ENCODE peak calls at places on chromosome 7, in six cellular contexts. I is CD8-positive, alpha-beta memory T cell; O is heart right ventricle; R is fibroblast of lung; M is adrenal gland; G is HCT116. X is an unnamed sample. For H3K4me1 and H3K27me3, the result is how much of the 10 kb centered on the place peaks cover.

GRCh38 chr7:142379445-142379844 is 121.6 kb upstream of the PRSS58 start:
- DNase-seq in I (no peak), O (no peak), R (no peak), M (no peak), G (no peak), X (no peak)

GRCh38 chr7:63900394-63901203 is 98.0 kb upstream of the ZNF722 start:
- DNase-seq in I (peak), O (peak), R (no peak), M (peak), G (no peak), X (no peak)

GRCh38 chr7:152158801-152159587 is 133.5 kb downstream of the GALNT11 start:
- DNase-seq in I (no peak), O (no peak), R (no peak), M (no peak), G (no peak), X (no peak)

GRCh38 chr7:149690688-149691446 is 82.5 kb downstream of the ZNF467 start:
- DNase-seq in I (no peak), O (peak), R (peak), M (peak), G (peak), X (no peak)

GRCh38 chr7:145036592-145037386 is 200.9 kb upstream of the TPK1 start:
- DNase-seq in I (peak), O (peak), R (peak), M (peak), G (peak), X (no peak)

GRCh38 chr7:111173528-111173927 is 82.6 kb downstream of the LRRN3 start:
- DNase-seq in I (no peak), O (no peak), R (no peak), M (no peak), G (no peak), X (no peak)

GRCh38 chr7:24024689-24025088 is 259.3 kb upstream of the NPY start:
- DNase-seq in I (no peak), O (no peak), R (peak), M (no peak), G (no peak), X (no peak)

GRCh38 chr7:98993024-98993897 is 114.9 kb downstream of the TRRAP start:
- DNase-seq in I (no peak), O (no peak), R (no peak), M (no peak), G (no peak), X (no peak)

GRCh38 chr7:33809218-33809617 is 96.1 kb upstream of the BMPER start:
- DNase-seq in I (no peak), O (no peak), R (no peak), M (no peak), G (no peak), X (no peak)

GRCh38 chr7:1974714-1975113 is 258.0 kb downstream of the MAD1L1 start:
- DNase-seq in I (no peak), O (no peak), R (no peak), M (no peak), G (no peak), X (no peak)

GRCh38 chr7:120979765-120980499 is 8.6 kb upstream of the CPED1 start:
- DNase-seq in I (no peak), O (no peak), R (peak), M (no peak), G (no peak), X (no peak)

GRCh38 chr7:106175507-106175906 is 63.4 kb upstream of the SYPL1 start:
- DNase-seq in I (no peak), O (no peak), R (no peak), M (no peak), G (no peak), X (no peak)

GRCh38 chr7:50359995-50360925 is 55.7 kb downstream of the IKZF1 start:
- DNase-seq in I (peak), O (no peak), R (no peak), M (no peak), G (no peak), X (no peak)

GRCh38 chr7:43721193-43721806 is 8.0 kb downstream of the COA1 start:
- DNase-seq in I (peak), O (no peak), R (peak), M (no peak), G (no peak), X (no peak)

GRCh38 chr7:95342642-95343252 is 18.4 kb upstream of the PON1 start:
- DNase-seq in I (no peak), O (no peak), R (no peak), M (no peak), G (no peak), X (no peak)

GRCh38 chr7:115357213-115357999 is 435.5 kb downstream of the MDFIC start:
- DNase-seq in I (no peak), O (no peak), R (peak), M (no peak), G (no peak), X (no peak)

GRCh38 chr7:76506081-76506440 is 4.3 kb upstream of the UPK3B start:
- DNase-seq in I (no peak), O (no peak), R (no peak), M (no peak), G (no peak), X (peak)

GRCh38 chr7:3464900-3465622 is 164.0 kb downstream of the SDK1 start:
- DNase-seq in I (peak), O (no peak), R (no peak), M (no peak), G (no peak), X (no peak)

GRCh38 chr7:108079291-108080057 is 50.7 kb downstream of the LAMB4 start:
- DNase-seq in I (no peak), O (no peak), R (peak), M (no peak), G (no peak), X (peak)

GRCh38 chr7:131111081-131111576 is 216.5 kb upstream of the MKLN1 start:
- DNase-seq in I (peak), O (no peak), R (peak), M (no peak), G (no peak), X (no peak)

GRCh38 chr7:159027803-159028455 is 116.7 kb downstream of the VIPR2 start:
- DNase-seq in I (no peak), O (no peak), R (no peak), M (peak), G (no peak), X (peak)

GRCh38 chr7:101165958-101166602 is 711 bp upstream of the VGF start:
- DNase-seq in I (no peak), O (no peak), R (no peak), M (no peak), G (no peak), X (no peak)

GRCh38 chr7:151115121-151115835 is 29.0 kb downstream of the AGAP3 start:
- DNase-seq in I (peak), O (no peak), R (peak), M (no peak), G (no peak), X (no peak)

GRCh38 chr7:33196194-33196593 is 66.8 kb downstream of the BBS9 start:
- DNase-seq in I (no peak), O (no peak), R (peak), M (no peak), G (no peak), X (no peak)

GRCh38 chr7:44754802-44755697 is 6.4 kb downstream of the ZMIZ2 start:
- DNase-seq in I (no peak), O (no peak), R (no peak), M (no peak), G (no peak), X (no peak)

GRCh38 chr7:107948645-107949442 is 54.1 kb downstream of the LAMB1 start:
- DNase-seq in I (no peak), O (no peak), R (peak), M (peak), G (peak), X (no peak)

GRCh38 chr7:8931906-8932646 is 498.7 kb downstream of the NXPH1 start:
- DNase-seq in I (no peak), O (no peak), R (peak), M (no peak), G (no peak), X (no peak)

GRCh38 chr7:5612695-5613094 is 168.8 kb downstream of the RNF216 start:
- DNase-seq in I (no peak), O (no peak), R (no peak), M (no peak), G (no peak), X (no peak)
- H3K4me1 ChIP-seq in I (under half), O (under half), R (under half), M (under half), G (under half), X (under half)

DNA sequence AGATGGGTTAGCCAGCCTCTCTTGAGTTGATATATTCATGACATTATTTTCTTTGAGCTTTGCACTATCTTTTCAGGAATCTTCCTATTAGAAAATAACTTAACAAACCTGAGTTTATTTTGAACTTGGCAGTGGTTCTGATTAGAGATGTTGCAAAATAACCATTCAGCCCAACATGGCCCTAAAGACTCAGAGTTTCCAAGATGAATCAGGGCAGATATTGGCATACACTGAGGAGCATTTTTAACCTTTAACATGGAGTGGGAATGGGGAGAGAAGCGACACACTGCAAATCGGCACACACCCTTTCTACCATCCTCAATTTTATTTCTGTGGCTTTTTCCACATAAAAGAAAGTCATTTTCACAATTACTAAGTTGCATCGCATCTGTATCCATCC is 190.8 kb downstream of the TRIL start:
- DNase-seq in I (no peak), O (no peak), R (peak), M (no peak), G (no peak), X (no peak)
- H3K27me3 ChIP-seq in I (under half), O (under half), R (under half), M (under half), G (under half), X (under half)

GRCh38 chr7:42691030-42691639 is 220.7 kb downstream of the C7orf25 start:
- DNase-seq in I (no peak), O (no peak), R (peak), M (peak), G (peak), X (peak)
- H3K4me3 ChIP-seq in I (no peak), O (no peak), R (no peak), M (no peak), G (no peak), X (no peak)

DNA sequence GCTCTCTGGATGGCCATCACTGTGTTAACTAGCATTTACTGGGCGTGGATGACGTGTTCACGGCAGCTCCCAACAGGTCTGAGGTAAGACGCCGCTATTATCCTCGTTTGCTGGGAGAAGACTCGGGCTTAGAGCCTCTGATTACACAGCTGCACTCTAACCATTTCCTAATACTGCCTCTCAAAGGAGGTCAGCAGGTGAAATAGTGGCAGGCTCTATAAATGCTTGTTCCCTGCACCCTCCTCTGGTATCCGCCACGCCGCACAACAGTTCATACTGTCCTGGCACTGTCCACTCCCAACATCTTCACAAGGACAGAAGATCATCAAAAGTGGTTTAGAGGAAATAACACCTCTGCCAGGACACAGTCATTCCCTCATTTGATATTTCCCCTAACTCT is 28.3 kb downstream of the HIPK2 start:
- DNase-seq in I (no peak), O (no peak), R (no peak), M (no peak), G (no peak), X (no peak)
- H3K4me1 ChIP-seq in I (under half), O (half or more), R (under half), M (half or more), G (under half), X (under half)

GRCh38 chr7:129784437-129784782 is 168.3 kb downstream of the UBE2H start:
- DNase-seq in I (no peak), O (no peak), R (no peak), M (no peak), G (no peak), X (no peak)

GRCh38 chr7:129784783-129785456 is 167.8 kb downstream of the UBE2H start:
- DNase-seq in I (no peak), O (no peak), R (no peak), M (peak), G (no peak), X (no peak)

GRCh38 chr7:129781856-129782256 is 170.3 kb downstream of the NRF1 start:
- DNase-seq in I (no peak), O (no peak), R (no peak), M (no peak), G (no peak), X (no peak)

GRCh38 chr7:129782257-129783096 is 170.3 kb downstream of the UBE2H start:
- DNase-seq in I (no peak), O (no peak), R (no peak), M (no peak), G (no peak), X (no peak)

DNA sequence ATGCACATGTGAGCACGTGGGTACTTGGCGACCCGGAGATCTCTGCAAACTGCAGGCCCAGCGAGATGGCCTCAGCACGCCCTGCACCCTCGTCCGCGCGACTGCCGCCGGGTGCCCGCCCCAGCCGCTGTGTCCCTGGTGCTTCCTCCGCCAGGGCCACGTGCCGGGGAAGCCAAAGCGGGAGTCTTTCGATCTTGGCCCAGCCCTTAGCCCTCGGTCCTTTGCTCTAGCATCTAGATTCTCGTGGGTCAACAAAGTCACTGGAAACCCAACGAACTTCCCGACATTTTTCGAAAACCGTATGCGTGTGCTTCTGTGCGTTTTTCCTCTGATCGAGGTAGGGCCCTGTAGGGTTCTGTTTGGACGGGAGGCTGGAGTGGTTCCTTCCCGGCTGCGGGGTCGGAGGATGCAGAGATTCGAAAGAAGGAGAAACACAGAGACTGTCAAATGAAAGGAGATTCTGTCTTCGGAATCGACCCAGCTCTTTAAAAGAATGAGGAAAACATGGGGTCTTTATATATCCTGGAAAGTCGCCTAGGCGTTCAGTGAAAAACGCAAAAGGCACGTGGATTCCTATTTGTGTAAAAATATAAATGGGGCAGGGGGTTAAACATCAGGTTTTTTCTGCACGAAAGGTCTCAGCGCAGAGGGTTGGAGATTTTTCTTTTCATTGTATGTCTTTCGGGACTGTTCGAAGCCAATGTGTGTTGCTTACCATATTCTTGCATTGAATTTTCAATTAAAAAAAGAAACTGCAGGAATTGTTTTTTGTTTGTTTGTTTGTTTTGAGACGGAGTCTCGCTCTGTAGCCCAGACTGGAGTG is 169.5 kb downstream of the UBE2H start:
- DNase-seq in I (no peak), O (no peak), R (no peak), M (no peak), G (no peak), X (no peak)
- H3K27me3 ChIP-seq in I (half or more), O (half or more), R (half or more), M (half or more), G (under half), X (under half)

DNA sequence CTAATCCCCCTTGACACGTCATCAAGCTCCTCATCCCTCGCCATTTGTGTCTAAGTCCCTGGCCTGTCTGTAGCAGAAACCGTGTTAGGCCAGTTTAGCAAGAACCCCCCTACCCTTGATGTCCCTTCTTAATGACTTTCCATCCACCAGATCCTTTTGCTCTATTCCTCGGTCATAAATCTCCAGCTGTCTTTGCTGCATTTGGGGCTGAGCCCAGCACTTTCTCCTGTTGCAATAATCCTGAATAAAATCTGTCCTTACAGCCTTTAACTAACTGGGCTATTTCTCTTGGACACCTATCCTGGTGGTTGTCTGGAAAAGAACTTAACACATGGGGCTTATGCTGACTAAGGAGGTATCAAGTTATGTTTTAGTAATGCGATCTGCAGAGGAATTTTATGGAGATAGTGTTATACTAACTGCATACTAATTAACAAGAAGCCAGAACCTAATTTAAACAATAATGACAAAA is 244.9 kb downstream of the TNS3 start:
- DNase-seq in I (no peak), O (no peak), R (peak), M (no peak), G (no peak), X (no peak)
- H3K4me3 ChIP-seq in I (no peak), O (no peak), R (no peak), M (no peak), G (no peak), X (no peak)

GRCh38 chr7:55550838-55551537 is 21.3 kb downstream of the VOPP1 start:
- DNase-seq in I (no peak), O (no peak), R (no peak), M (no peak), G (no peak), X (no peak)
- H3K4me1 ChIP-seq in I (half or more), O (under half), R (under half), M (under half), G (under half), X (under half)

DNA sequence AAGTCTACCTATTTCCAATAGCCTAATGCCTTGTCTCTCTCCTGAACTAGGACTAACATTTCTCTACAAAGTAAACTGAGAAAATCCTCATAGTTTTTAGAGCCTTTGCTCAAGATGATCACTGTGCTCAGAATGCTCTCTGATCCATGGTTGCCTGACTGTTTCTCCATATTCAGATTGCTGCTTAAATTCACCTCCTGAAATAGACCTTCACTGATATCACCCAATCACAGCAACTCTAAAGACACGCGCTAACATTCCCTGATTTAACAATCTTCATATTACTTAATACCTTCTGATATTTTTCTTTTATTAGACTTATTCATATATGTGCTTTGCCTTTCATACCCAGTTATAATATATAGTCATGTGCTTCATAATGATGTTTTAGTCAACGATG is 148.9 kb upstream of the SP4 start:
- DNase-seq in I (no peak), O (no peak), R (no peak), M (no peak), G (no peak), X (no peak)
- H3K27me3 ChIP-seq in I (under half), O (under half), R (under half), M (under half), G (under half), X (under half)

GRCh38 chr7:155234950-155235789 is 62.5 kb upstream of the INSIG1 start:
- DNase-seq in I (no peak), O (no peak), R (peak), M (no peak), G (no peak), X (no peak)
- H3K4me3 ChIP-seq in I (no peak), O (no peak), R (no peak), M (no peak), G (no peak), X (no peak)